ENCODE peak calls at places on chromosomes 5 and 9, in ten cellular contexts. Y is breast epithelium, B is GM23338, T is upper lobe of left lung, G is transverse colon, N is HCT116, L is SK-N-SH, K is GM12891, Z is stomach, D is vagina. P is an unnamed sample.

GRCh38 chr5:113278976-113279375 is 155.8 kb downstream of the TSSK1B start:
- DNase-seq in Y (no peak), T (no peak), G (no peak), K (no peak), D (no peak), N (no peak), B (no peak), L (no peak), Z (no peak), P (no peak)

GRCh38 chr9:134522976-134523375 is 118.6 kb upstream of the COL5A1 start:
- DNase-seq in T (no peak), G (no peak), N (no peak), Y (no peak), Z (peak), B (no peak), K (no peak), D (no peak), L (no peak), P (no peak)

GRCh38 chr9:98256632-98257218 is 1.3 kb upstream of the TBC1D2 start:
- DNase-seq in L (peak), K (no peak), Z (no peak), N (no peak), T (no peak), D (no peak), Y (no peak), B (peak), G (no peak), P (no peak)

GRCh38 chr9:34384368-34385165 is 7.9 kb upstream of the MYORG start:
- DNase-seq in B (no peak), N (no peak), D (no peak), L (no peak), G (no peak), Z (no peak), Y (no peak), K (no peak), T (no peak), P (no peak)

GRCh38 chr5:141192110-141192725 is at the start of gene PCDHB10:
- DNase-seq in N (peak), B (peak), Z (no peak), K (no peak), L (peak), T (no peak), D (no peak), Y (no peak), G (no peak), P (no peak)

GRCh38 chr9:137457406-137458193 is 1.5 kb downstream of the NSMF start:
- DNase-seq in L (peak), Z (peak), K (no peak), G (no peak), N (no peak), D (no peak), T (peak), B (no peak), Y (no peak), P (peak)

GRCh38 chr5:125011014-125011413 is 264.6 kb upstream of the ZNF608 start:
- DNase-seq in Z (no peak), T (no peak), N (no peak), G (no peak), B (no peak), Y (no peak), L (no peak), D (no peak), K (no peak), P (no peak)

GRCh38 chr9:89850633-89851325 is 246.0 kb downstream of the GADD45G start:
- DNase-seq in D (peak), N (no peak), K (no peak), L (no peak), G (peak), B (no peak), T (no peak), Z (peak), Y (peak), P (peak)

GRCh38 chr5:141524604-141525597 is 36.0 kb downstream of the PCDHGC5 start:
- DNase-seq in N (peak), Y (peak), T (peak), B (peak), Z (peak), K (no peak), L (peak), D (peak), G (peak), P (peak)

DNA sequence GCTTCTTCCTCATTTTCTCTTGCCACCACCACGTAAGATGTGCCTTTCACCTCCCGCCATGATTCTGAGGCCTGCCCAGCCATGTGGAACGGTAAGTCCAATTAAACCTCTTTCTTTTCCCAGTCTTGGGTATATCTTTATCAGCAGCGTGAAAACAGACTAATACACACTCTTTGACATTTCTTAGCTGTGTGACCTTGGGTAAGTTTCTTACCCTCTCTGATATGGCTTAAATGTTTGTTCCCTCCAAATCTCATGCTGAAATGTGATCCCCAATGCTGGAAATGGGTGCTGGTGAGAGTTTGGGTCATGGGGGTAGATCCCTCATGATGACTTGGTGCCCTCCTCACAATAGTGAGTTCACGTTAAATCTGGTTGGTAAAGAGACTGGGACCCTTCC is 188.8 kb upstream of the IRX4 start:
- DNase-seq in Z (no peak), B (no peak), Y (no peak), G (no peak), T (no peak), L (no peak), K (no peak), D (peak), N (no peak), P (no peak)
- TF ChIP-seq POLR2AphosphoS5 in Z (no peak), B (no peak), Y (no peak), G (no peak), T (no peak), L (no peak), K (no peak), D (no peak), N (no peak), P (no peak)

DNA sequence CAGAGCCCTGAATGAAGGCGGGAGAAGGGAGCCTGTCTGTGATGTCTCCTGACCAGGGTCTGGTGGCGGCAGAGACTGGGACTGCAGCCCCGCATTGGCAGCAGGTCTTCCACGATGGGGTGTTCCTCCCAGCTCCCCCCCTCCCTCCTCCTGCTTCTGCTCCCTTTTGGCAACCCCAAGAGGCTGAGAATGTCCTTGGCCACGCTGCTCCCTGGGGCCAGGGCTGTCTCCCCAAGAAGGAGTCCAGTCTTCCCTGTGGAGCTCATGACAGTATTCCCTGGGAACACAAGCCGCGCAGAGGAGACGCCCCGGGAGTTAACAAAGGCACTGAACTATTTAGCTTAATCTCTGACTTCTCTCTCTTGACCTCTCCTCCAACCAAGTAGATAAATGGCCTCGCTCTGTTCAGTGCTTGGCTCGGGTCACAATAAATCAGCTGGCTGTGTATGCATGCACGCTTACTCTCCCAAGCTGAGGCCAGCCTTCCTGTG is 84.0 kb upstream of the NEURL1B start:
- DNase-seq in N (no peak), T (no peak), G (peak), K (no peak), L (no peak), D (no peak), Z (no peak), Y (no peak), B (no peak), P (peak)
- TF ChIP-seq POLR2AphosphoS5 in N (no peak), T (no peak), G (peak), K (no peak), L (no peak), D (no peak), Z (no peak), Y (no peak), B (no peak), P (no peak)

GRCh38 chr9:694499-695154 is 146.9 kb upstream of the DMRT1 start:
- DNase-seq in K (no peak), T (no peak), D (peak), Y (no peak), B (no peak), G (no peak), L (no peak), Z (no peak), N (no peak), P (no peak)

GRCh38 chr9:698276-698675 is 143.2 kb upstream of the DMRT1 start:
- DNase-seq in N (no peak), D (no peak), Y (no peak), K (no peak), Z (no peak), B (no peak), L (no peak), T (no peak), G (no peak), P (no peak)

GRCh38 chr9:695252-695651 is 146.2 kb upstream of the DMRT1 start:
- DNase-seq in B (no peak), K (no peak), D (no peak), L (no peak), N (no peak), Z (no peak), G (no peak), T (no peak), Y (no peak), P (no peak)

GRCh38 chr9:698937-699336 is 142.6 kb upstream of the DMRT1 start:
- DNase-seq in L (no peak), G (no peak), B (no peak), Y (no peak), T (no peak), Z (no peak), N (no peak), D (no peak), K (no peak), P (no peak)

GRCh38 chr9:696332-697090 is 145.0 kb upstream of the DMRT1 start:
- DNase-seq in Y (peak), L (no peak), Z (no peak), D (peak), N (no peak), K (no peak), B (no peak), T (no peak), G (no peak), P (no peak)
- TF ChIP-seq POLR2AphosphoS5 in Y (no peak), L (no peak), Z (peak), D (peak), N (no peak), K (no peak), B (no peak), T (no peak), G (peak), P (no peak)

DNA sequence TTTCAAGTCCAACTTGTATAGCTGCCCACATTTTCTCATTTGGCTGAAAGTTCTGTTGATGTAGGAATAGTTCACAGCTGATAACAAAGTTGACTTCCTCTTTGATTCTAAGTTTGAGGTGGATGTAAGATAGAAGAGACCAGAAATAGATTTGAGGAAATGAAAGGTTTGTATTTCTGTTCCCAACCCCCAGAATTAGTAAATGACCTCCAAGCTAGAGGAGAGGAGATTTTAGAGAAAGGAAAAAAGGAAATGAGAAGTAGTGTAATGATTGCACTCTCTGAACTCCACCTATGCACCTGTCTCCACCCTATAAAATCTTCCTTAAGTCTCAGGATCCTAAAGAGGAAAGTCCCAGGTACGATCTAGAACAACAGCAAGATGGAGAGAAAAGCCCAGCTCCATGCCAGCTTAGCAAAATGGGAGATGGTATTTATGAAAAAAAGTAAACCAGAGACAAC is 130.4 kb upstream of the POC5 start:
- DNase-seq in T (no peak), Z (no peak), L (no peak), D (no peak), B (no peak), Y (no peak), N (no peak), K (peak), G (no peak), P (no peak)
- TF ChIP-seq POLR2AphosphoS5 in T (no peak), Z (no peak), L (no peak), D (no peak), B (no peak), Y (no peak), N (no peak), K (no peak), G (no peak), P (no peak)

GRCh38 chr9:83435301-83435700 is 102.9 kb downstream of the FRMD3 start:
- DNase-seq in D (no peak), T (no peak), G (no peak), K (no peak), Y (no peak), L (no peak), Z (no peak), B (no peak), N (no peak), P (no peak)
- TF ChIP-seq POLR2AphosphoS5 in D (no peak), T (no peak), G (no peak), K (no peak), Y (no peak), L (no peak), Z (no peak), B (no peak), N (no peak), P (no peak)

DNA sequence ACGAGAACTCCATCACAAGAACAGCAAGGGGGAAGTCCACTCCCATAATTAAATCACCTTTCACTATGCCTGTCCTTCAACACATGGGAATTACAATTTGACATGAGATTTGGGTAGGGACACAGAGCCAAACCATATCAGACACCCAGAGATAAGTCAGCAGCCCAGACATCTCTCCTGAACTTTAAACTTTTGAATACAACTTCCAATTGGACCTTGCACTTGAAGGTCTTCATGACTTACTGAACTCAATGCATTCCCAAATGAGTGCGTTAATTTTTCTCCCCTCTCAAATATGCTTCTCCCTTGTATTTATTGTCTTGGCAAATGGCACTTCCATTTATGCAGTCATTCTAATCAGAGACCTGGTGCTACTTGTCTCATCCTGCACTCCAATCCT is 12.1 kb downstream of the C9 start:
- DNase-seq in G (no peak), T (no peak), Z (no peak), L (no peak), D (no peak), K (no peak), B (no peak), N (no peak), Y (no peak), P (no peak)
- TF ChIP-seq POLR2AphosphoS5 in G (no peak), T (no peak), Z (no peak), L (no peak), D (no peak), K (no peak), B (no peak), N (no peak), Y (no peak), P (no peak)

GRCh38 chr5:111779260-111780254 is 22.6 kb upstream of the NREP start:
- DNase-seq in G (no peak), B (no peak), L (no peak), D (no peak), N (no peak), K (no peak), T (no peak), Y (no peak), Z (no peak), P (no peak)
- TF ChIP-seq POLR2AphosphoS5 in G (no peak), B (no peak), L (no peak), D (no peak), N (no peak), K (no peak), T (no peak), Y (no peak), Z (no peak), P (no peak)

DNA sequence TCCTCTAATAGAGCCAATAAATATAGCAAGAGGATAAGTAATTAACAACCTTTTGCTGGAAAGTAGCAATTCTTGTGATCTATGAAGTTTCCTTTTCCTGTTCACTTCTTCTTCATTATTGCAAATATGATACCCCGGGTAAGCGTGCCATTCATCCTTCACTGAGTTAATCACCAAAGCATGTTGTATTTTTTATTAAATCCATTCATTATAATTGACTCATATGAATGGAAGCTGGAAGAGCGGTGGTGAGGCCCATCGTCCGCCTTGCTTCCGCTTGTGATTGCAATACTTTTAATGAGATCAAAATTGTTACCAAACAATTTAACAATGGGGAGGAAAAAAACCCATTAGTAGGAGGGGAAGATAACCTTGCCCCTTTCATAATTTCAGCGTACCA is 39.2 kb downstream of the TTLL11 start:
- DNase-seq in G (no peak), T (no peak), N (no peak), Y (no peak), B (no peak), D (no peak), Z (no peak), K (no peak), L (no peak), P (no peak)
- TF ChIP-seq POLR2AphosphoS5 in G (no peak), T (no peak), N (no peak), Y (no peak), B (no peak), D (no peak), Z (no peak), K (no peak), L (no peak), P (no peak)

GRCh38 chr9:129776566-129776937 is 23.7 kb upstream of the PTGES start:
- DNase-seq in B (no peak), D (no peak), Z (no peak), T (no peak), Y (no peak), N (no peak), G (no peak), K (no peak), L (no peak), P (no peak)

GRCh38 chr9:129770741-129771140 is 17.9 kb upstream of the PTGES start:
- DNase-seq in K (no peak), N (no peak), D (no peak), B (no peak), L (no peak), Z (no peak), Y (no peak), G (no peak), T (no peak), P (no peak)

GRCh38 chr9:129775443-129775842 is 22.6 kb upstream of the PTGES start:
- DNase-seq in K (no peak), D (no peak), Y (no peak), G (no peak), T (no peak), N (no peak), B (no peak), L (peak), Z (no peak), P (no peak)

GRCh38 chr9:129774791-129775149 is 21.9 kb upstream of the PTGES start:
- DNase-seq in T (peak), B (no peak), Y (no peak), L (peak), Z (no peak), D (no peak), N (no peak), G (no peak), K (no peak), P (no peak)

GRCh38 chr9:129773262-129774048 is 20.6 kb upstream of the PTGES start:
- DNase-seq in Y (peak), G (peak), Z (peak), D (no peak), T (no peak), K (no peak), B (no peak), L (no peak), N (no peak), P (peak)
- TF ChIP-seq POLR2AphosphoS5 in Y (peak), G (no peak), Z (peak), D (no peak), T (peak), K (no peak), B (no peak), L (no peak), N (no peak), P (peak)

DNA sequence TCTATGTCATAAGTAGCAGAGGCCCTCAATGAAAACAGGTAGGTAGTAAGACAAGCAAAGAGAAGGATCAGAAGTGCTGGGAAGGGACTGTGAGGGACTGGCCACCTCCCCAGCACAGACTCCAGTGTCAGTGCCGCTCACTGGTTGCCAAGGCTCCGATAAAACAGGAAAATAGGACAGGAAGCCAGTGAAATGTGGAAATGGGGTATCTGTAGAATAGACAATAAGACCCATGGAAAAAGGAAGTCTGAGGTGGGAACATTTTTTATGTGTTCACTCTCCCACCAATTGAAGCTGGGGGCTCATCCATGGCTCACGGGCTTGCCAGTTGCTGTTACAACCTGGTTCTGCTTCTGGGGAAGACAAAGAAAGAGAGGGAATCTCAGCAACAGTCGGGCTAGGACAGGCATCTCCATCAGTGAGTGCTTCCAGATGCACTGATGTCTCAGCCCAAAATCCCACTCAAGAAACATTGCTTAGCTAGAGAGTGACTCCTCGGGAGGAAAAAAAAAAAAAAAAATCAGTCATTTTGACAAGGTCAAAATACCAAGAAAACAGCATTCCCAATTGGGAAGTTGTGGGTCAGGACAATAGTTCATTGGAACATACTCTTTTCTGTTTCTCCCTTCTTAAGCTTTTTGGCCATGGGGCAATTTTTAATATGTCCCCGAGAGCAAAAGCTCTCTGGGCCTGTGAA is 27.6 kb upstream of the NFIB start:
- DNase-seq in G (no peak), N (no peak), Z (no peak), B (no peak), D (no peak), Y (no peak), K (no peak), T (no peak), L (no peak), P (no peak)
- TF ChIP-seq POLR2AphosphoS5 in G (no peak), N (no peak), Z (no peak), B (no peak), D (no peak), Y (no peak), K (no peak), T (no peak), L (no peak), P (no peak)

P was measured in spleen.